ENCODE peak calls at places on chromosome 6, in ten cellular contexts. H, L, O, Q, W, Z, R, K, F and C are unnamed samples.

GRCh38 chr6:122806290-122806689 is 17.2 kb downstream of the SMPDL3A start:
- DNase-seq in K (no peak), Q (no peak), W (no peak), H (no peak), L (peak), O (no peak), F (no peak), R (no peak), Z (no peak), C (no peak)

GRCh38 chr6:48111143-48111506 is at the start of gene PTCHD4:
- DNase-seq in K (no peak), R (no peak), Z (no peak), F (no peak), H (no peak), W (no peak), L (peak), Q (no peak), O (no peak), C (peak)

GRCh38 chr6:35148167-35148741 is 7.1 kb upstream of the TCP11 start:
- DNase-seq in Z (no peak), L (peak), O (peak), K (no peak), W (no peak), F (no peak), Q (no peak), R (no peak), H (no peak), C (peak)

GRCh38 chr6:137044366-137045220 is at the start of gene IL20RA:
- DNase-seq in R (peak), Z (peak), F (no peak), Q (no peak), L (no peak), W (no peak), H (peak), K (no peak), O (peak), C (no peak)

GRCh38 chr6:157714153-157714490 is 108.9 kb upstream of the SNX9 start:
- DNase-seq in H (no peak), Z (no peak), K (no peak), Q (no peak), O (no peak), F (no peak), L (peak), W (peak), R (no peak), C (no peak)

GRCh38 chr6:5260111-5260620 is 584 bp downstream of the LYRM4 start:
- DNase-seq in Z (peak), O (peak), L (peak), K (peak), Q (peak), R (peak), F (peak), W (no peak), H (peak), C (peak)

GRCh38 chr6:170286246-170286933 is 4.5 kb downstream of the DLL1 start:
- DNase-seq in W (no peak), H (peak), L (no peak), Z (peak), Q (peak), F (no peak), K (no peak), R (peak), O (no peak), C (no peak)

GRCh38 chr6:101259446-101259845 is 134.1 kb upstream of the GRIK2 start:
- DNase-seq in Q (no peak), O (no peak), R (no peak), H (no peak), W (no peak), F (no peak), L (peak), K (no peak), Z (no peak), C (peak)

GRCh38 chr6:96520851-96521115 is 823 bp upstream of the UFL1 start:
- DNase-seq in Z (no peak), L (no peak), H (no peak), K (no peak), W (no peak), Q (no peak), F (no peak), O (no peak), R (no peak), C (peak)

GRCh38 chr6:27238010-27238983 is 9.2 kb upstream of the PRSS16 start:
- DNase-seq in R (no peak), W (no peak), Z (no peak), H (no peak), F (no peak), L (no peak), K (no peak), O (peak), Q (no peak), C (peak)

GRCh38 chr6:169722362-169723199 is 1.7 kb downstream of the PHF10 start:
- DNase-seq in K (peak), O (peak), F (no peak), H (peak), Z (peak), W (no peak), L (peak), R (peak), Q (no peak), C (peak)

GRCh38 chr6:129233458-129234134 is 350.7 kb downstream of the LAMA2 start:
- DNase-seq in L (no peak), K (no peak), F (no peak), O (peak), H (no peak), R (no peak), W (no peak), Z (no peak), Q (no peak), C (no peak)

GRCh38 chr6:1771324-1771723 is 161.6 kb downstream of the FOXC1 start:
- DNase-seq in W (no peak), L (peak), K (peak), O (no peak), H (no peak), Q (no peak), F (no peak), Z (no peak), R (no peak), C (peak)

GRCh38 chr6:129744201-129744879 is 34.4 kb upstream of the ARHGAP18 start:
- DNase-seq in Z (no peak), L (peak), K (no peak), H (no peak), W (peak), Q (no peak), F (peak), R (no peak), O (no peak), C (peak)

GRCh38 chr6:23244300-23244699 is 674.9 kb downstream of the HDGFL1 start:
- DNase-seq in K (no peak), Q (no peak), F (no peak), L (peak), R (no peak), O (no peak), W (peak), Z (no peak), H (no peak), C (peak)

GRCh38 chr6:70834520-70834919 is 122.3 kb downstream of the B3GAT2 start:
- DNase-seq in R (no peak), Q (no peak), Z (no peak), F (no peak), O (no peak), K (no peak), L (peak), W (peak), H (no peak), C (peak)

GRCh38 chr6:57324538-57324937 is 7.1 kb downstream of the PRIM2 start:
- DNase-seq in Q (no peak), K (no peak), O (no peak), Z (no peak), R (no peak), F (no peak), H (no peak), L (peak), W (no peak), C (peak)

GRCh38 chr6:42365021-42365420 is 86.7 kb downstream of the TRERF1 start:
- DNase-seq in W (no peak), H (no peak), Q (no peak), K (no peak), L (no peak), R (no peak), O (no peak), Z (no peak), F (no peak), C (peak)

GRCh38 chr6:4336778-4337442 is 201.5 kb upstream of the ECI2 start:
- DNase-seq in W (no peak), L (no peak), O (no peak), F (no peak), Z (no peak), H (no peak), R (no peak), K (no peak), Q (no peak), C (no peak)

GRCh38 chr6:111673871-111674270 is 68.2 kb upstream of the TRAF3IP2 start:
- DNase-seq in F (no peak), Z (no peak), K (no peak), O (no peak), R (no peak), L (no peak), W (no peak), Q (no peak), H (no peak), C (no peak)

GRCh38 chr6:128018821-128019220 is 118.0 kb upstream of the THEMIS start:
- DNase-seq in Q (no peak), W (no peak), Z (no peak), F (no peak), K (no peak), O (no peak), H (no peak), L (no peak), R (no peak), C (no peak)

GRCh38 chr6:77822265-77822664 is 169.4 kb downstream of the MEI4 start:
- DNase-seq in Q (no peak), R (no peak), O (no peak), L (no peak), K (no peak), W (no peak), H (no peak), F (no peak), Z (no peak), C (no peak)

GRCh38 chr6:80332013-80332412 is 225.5 kb downstream of the BCKDHB start:
- DNase-seq in Z (no peak), K (no peak), O (no peak), F (no peak), H (no peak), L (no peak), W (no peak), Q (no peak), R (no peak), C (no peak)

GRCh38 chr6:84912472-84913143 is 148.2 kb upstream of the TBX18 start:
- DNase-seq in K (no peak), Z (peak), Q (no peak), L (no peak), O (no peak), F (no peak), R (no peak), H (peak), W (no peak), C (no peak)

GRCh38 chr6:37659561-37659960 is 38.1 kb downstream of the MDGA1 start:
- DNase-seq in K (no peak), F (no peak), O (no peak), Z (no peak), R (no peak), W (no peak), L (no peak), Q (no peak), H (no peak), C (no peak)

GRCh38 chr6:35053701-35054100 is 87.4 kb downstream of the TCP11 start:
- DNase-seq in H (no peak), F (no peak), Q (no peak), R (no peak), K (no peak), W (no peak), O (no peak), L (no peak), Z (no peak), C (no peak)

GRCh38 chr6:167731216-167731615 is 95.5 kb upstream of the AFDN start:
- DNase-seq in O (no peak), Q (no peak), L (no peak), W (no peak), Z (peak), H (no peak), F (no peak), R (peak), K (no peak), C (no peak)

GRCh38 chr6:72552938-72553337 is 68.9 kb upstream of the KCNQ5 start:
- DNase-seq in O (no peak), Q (no peak), F (no peak), H (peak), L (peak), K (no peak), R (no peak), W (no peak), Z (no peak), C (peak)

GRCh38 chr6:72551470-72551869 is 70.4 kb upstream of the KCNQ5 start:
- DNase-seq in F (no peak), R (no peak), K (no peak), L (no peak), W (no peak), Z (no peak), O (no peak), Q (no peak), H (no peak), C (no peak)

GRCh38 chr6:72554203-72554564 is 67.7 kb upstream of the KCNQ5 start:
- DNase-seq in L (peak), W (peak), Q (no peak), O (no peak), Z (no peak), F (no peak), H (no peak), R (no peak), K (no peak), C (peak)

GRCh38 chr6:72553531-72554202 is 68.2 kb upstream of the KCNQ5 start:
- DNase-seq in K (no peak), H (no peak), L (peak), W (peak), Z (no peak), F (no peak), Q (no peak), O (no peak), R (no peak), C (peak)

DNA sequence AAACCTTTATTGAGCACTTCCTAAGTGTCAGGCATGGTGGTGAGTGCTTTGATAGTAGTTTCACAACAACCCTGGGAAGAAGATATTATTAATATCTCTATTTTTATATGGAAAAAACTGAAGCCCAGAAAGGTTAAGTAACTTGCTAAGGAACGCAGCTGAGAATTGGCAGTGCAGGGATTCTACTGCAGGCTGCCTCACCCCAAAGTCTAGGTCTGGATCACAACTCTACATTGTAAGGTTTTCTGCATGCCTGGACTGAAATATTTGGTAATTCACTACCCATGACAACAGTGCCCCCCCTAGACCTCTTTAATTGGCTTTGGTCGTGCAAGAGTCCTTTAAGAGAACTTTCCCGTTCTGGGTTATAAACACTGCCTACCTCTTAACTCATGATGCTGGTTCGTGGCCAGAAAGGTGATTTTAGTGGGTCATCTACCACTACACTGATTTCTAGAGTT is 67.1 kb upstream of the KCNQ5 start:
- DNase-seq in K (no peak), O (no peak), Z (no peak), R (no peak), W (no peak), H (no peak), Q (no peak), F (no peak), L (no peak), C (peak)
- H3K4me3 ChIP-seq in K (no peak), O (no peak), Z (no peak), R (no peak), W (no peak), H (no peak), Q (no peak), F (no peak), L (no peak), C (no peak)

GRCh38 chr6:39003072-39003471 is 45.5 kb upstream of the GLP1R start:
- DNase-seq in L (no peak), Z (no peak), H (no peak), R (no peak), O (no peak), W (no peak), F (no peak), K (no peak), Q (no peak), C (peak)
- TF ChIP-seq CTCF in L (peak), Z (no peak), H (no peak), R (no peak), O (peak), W (no peak), F (no peak), K (no peak), Q (no peak), C (peak)

DNA sequence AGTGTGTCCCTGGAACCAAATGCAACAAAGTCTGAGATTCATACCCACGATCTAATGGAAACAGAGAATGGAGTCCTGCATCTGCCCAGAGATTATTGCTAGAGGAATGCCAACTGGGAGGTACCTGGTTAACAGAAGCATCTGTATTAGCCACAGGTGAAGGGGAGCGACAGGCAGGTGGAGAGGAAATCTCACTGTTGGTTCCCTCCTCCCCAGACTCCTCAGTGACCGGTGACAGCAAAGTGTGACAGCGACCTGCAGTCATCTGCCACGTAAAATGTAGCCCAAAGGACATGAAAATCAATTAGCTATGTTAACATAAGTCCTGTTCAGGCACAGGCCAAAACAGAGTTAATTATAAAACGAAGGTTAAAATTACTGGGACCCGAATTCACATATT is 336.6 kb downstream of the SYNE1 start:
- DNase-seq in K (no peak), O (no peak), H (no peak), Z (peak), W (no peak), F (no peak), R (no peak), L (no peak), Q (no peak), C (no peak)
- H3K4me3 ChIP-seq in K (peak), O (peak), H (no peak), Z (peak), W (no peak), F (no peak), R (no peak), L (no peak), Q (no peak), C (no peak)

DNA sequence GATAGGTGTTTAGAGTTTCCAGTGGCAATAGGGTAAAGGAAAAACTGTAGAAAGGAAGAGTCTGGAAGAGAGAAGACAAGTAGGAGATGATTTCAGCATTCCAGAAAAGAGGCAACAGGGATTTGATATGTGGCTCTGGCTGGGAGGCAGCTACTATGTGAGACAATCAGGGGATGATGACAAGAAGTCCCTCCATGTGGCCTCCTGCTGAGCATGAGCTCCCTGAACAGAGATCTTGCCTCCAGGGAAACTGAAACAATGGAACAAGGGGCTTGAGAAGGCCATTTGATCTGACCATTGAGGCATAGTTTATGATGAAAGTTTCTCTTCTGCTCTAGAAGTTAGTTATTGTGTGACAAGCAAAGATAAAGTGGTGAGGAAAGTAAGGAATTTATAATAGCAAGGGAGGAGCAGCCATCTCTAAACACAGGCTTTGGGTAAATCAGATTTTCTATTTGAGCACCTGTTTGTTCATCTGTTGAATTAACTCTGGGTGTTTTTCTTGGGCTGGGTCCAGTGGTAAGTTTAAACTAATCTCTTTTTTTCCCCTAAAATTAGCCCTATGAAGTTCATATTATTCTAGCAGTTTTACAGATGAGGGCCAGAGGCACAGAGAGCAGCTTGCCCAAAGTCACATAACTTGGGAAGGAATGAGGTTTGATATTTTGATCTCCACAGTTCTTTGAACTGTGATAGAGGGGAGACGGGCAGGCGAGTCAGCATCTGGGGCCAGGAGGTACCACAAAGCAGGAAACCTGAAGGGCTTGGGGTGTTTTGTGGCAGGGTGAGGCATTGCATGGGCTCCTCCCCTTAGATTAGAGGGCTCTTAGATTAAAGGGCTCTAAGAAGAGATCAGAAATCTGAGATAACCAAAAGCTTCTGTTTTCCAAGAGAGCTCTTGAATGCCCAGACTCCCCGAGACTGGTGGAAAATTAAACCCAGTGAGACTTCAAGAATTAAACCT is 2.8 kb upstream of the GPX5 start:
- DNase-seq in Z (no peak), W (no peak), K (peak), F (no peak), R (no peak), H (no peak), L (no peak), Q (no peak), O (no peak), C (no peak)
- TF ChIP-seq CTCF in Z (no peak), W (no peak), K (no peak), F (no peak), R (no peak), H (no peak), L (no peak), Q (no peak), O (no peak), C (no peak)

DNA sequence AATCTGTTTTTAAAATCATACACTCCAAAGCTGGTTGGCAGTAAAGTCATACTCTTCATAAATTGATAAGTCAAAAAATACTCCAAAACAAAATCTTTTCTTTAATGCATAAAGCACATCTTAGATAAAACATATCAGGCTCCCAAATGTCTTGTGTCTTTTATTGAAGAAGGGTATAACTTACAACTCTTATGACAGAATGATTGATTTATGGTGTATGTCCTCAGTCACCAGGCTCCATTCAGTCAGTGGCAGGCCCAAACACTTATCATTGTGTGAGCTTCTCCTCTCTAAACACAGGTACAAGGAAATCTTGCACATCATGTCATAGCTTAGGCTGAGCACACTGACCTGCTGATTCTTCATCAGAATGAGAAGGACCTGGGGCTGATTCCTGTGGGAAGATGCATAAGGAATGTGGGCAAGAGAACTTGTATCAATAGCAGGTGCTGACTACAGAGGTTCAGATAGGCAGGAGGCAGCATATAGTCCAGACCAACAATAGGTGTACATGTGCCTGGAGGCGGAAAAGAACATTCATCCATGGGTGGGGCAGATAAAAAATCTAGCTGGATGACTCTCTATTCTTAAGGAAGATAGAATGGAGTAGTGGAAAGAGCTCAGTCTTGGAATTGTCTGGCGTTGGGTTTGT is 1.9 kb downstream of the CALHM5 start:
- DNase-seq in F (no peak), R (no peak), H (no peak), Q (no peak), Z (no peak), L (no peak), O (no peak), K (no peak), W (no peak), C (peak)
- H3K4me3 ChIP-seq in F (peak), R (no peak), H (no peak), Q (no peak), Z (no peak), L (peak), O (no peak), K (no peak), W (peak), C (no peak)

GRCh38 chr6:390914-391558 is 516 bp upstream of the IRF4 start:
- DNase-seq in O (peak), W (no peak), R (no peak), L (peak), Q (no peak), H (no peak), Z (no peak), K (peak), F (no peak), C (no peak)
- TF ChIP-seq CTCF in O (peak), W (no peak), R (no peak), L (no peak), Q (no peak), H (no peak), Z (no peak), K (no peak), F (no peak), C (no peak)